ENCODE peak calls at places on chromosome 10, in four cellular contexts. One of them, this sample, is unnamed.

GRCh38 chr10:9786101-9786500 is 1231.6 kb upstream of the CELF2 start:
- DNase-seq in hepatocyte: no peak
- DNase-seq in PC-3: no peak
- DNase-seq in MM.1S: no peak
- DNase-seq in this sample: no peak

GRCh38 chr10:108787932-108788331 is 1135.4 kb downstream of the XPNPEP1 start:
- DNase-seq in hepatocyte: no peak
- DNase-seq in PC-3: peak; percentile 69
- DNase-seq in MM.1S: no peak
- DNase-seq in this sample: no peak

GRCh38 chr10:9149134-9149533 is 1094.6 kb downstream of the GATA3 start:
- DNase-seq in hepatocyte: no peak
- DNase-seq in PC-3: no peak
- DNase-seq in MM.1S: no peak
- DNase-seq in this sample: no peak

GRCh38 chr10:77004917-77005564 is 632.6 kb downstream of the KCNMA1 start:
- DNase-seq in hepatocyte: peak; percentile 66
- DNase-seq in PC-3: peak; percentile 99
- DNase-seq in MM.1S: peak; percentile 33
- DNase-seq in this sample: peak; percentile 81

GRCh38 chr10:30818854-30819253 is 189.3 kb upstream of the LYZL2 start:
- DNase-seq in hepatocyte: no peak
- DNase-seq in PC-3: no peak
- DNase-seq in MM.1S: no peak
- DNase-seq in this sample: no peak

GRCh38 chr10:121260383-121260782 is 337.9 kb downstream of the FGFR2 start:
- DNase-seq in hepatocyte: no peak
- DNase-seq in PC-3: peak; percentile 15
- DNase-seq in MM.1S: peak; percentile 48
- DNase-seq in this sample: no peak

GRCh38 chr10:92995509-92995908 is 65.1 kb upstream of the CYP26C1 start:
- DNase-seq in hepatocyte: no peak
- DNase-seq in PC-3: no peak
- DNase-seq in MM.1S: no peak
- DNase-seq in this sample: no peak

GRCh38 chr10:100993986-100994708 is 5.5 kb upstream of the LZTS2 start:
- DNase-seq in hepatocyte: peak; percentile 66
- DNase-seq in PC-3: peak; percentile 59
- DNase-seq in MM.1S: peak; percentile 5
- DNase-seq in this sample: peak; percentile 65

GRCh38 chr10:8508882-8509281 is 454.4 kb downstream of the GATA3 start:
- DNase-seq in hepatocyte: no peak
- DNase-seq in PC-3: no peak
- DNase-seq in MM.1S: no peak
- DNase-seq in this sample: no peak

GRCh38 chr10:125158528-125159485 is 1.6 kb downstream of the CTBP2 start:
- DNase-seq in hepatocyte: peak; percentile 65
- DNase-seq in PC-3: peak; percentile 44
- DNase-seq in MM.1S: no peak
- DNase-seq in this sample: peak; percentile 55

GRCh38 chr10:11153245-11153644 is 135.6 kb downstream of the CELF2 start:
- DNase-seq in hepatocyte: no peak
- DNase-seq in PC-3: no peak
- DNase-seq in MM.1S: no peak
- DNase-seq in this sample: no peak

GRCh38 chr10:30182191-30183075 is 123.0 kb upstream of the JCAD start:
- DNase-seq in hepatocyte: peak; percentile 81
- DNase-seq in PC-3: peak; percentile 88
- DNase-seq in MM.1S: no peak
- DNase-seq in this sample: no peak

GRCh38 chr10:78645053-78645787 is 423.5 kb upstream of the ZMIZ1 start:
- DNase-seq in hepatocyte: no peak
- DNase-seq in PC-3: no peak
- DNase-seq in MM.1S: no peak
- DNase-seq in this sample: no peak

GRCh38 chr10:124703778-124704427 is 40.3 kb downstream of the FAM53B start:
- DNase-seq in hepatocyte: no peak
- DNase-seq in PC-3: no peak
- DNase-seq in MM.1S: no peak
- DNase-seq in this sample: no peak

GRCh38 chr10:114681542-114681941 is 23.5 kb upstream of the ABLIM1 start:
- DNase-seq in hepatocyte: no peak
- DNase-seq in PC-3: peak; percentile 53
- DNase-seq in MM.1S: no peak
- DNase-seq in this sample: no peak

GRCh38 chr10:2898509-2898860 is 168.9 kb upstream of the PFKP start:
- DNase-seq in hepatocyte: no peak
- DNase-seq in PC-3: no peak
- DNase-seq in MM.1S: no peak
- DNase-seq in this sample: no peak

GRCh38 chr10:122149607-122150505 is 121.2 kb upstream of the BTBD16 start:
- DNase-seq in hepatocyte: no peak
- DNase-seq in PC-3: no peak
- DNase-seq in MM.1S: no peak
- DNase-seq in this sample: no peak

GRCh38 chr10:17113889-17114288 is 15.7 kb downstream of the CUBN start:
- DNase-seq in hepatocyte: peak; percentile 29
- DNase-seq in PC-3: no peak
- DNase-seq in MM.1S: no peak
- DNase-seq in this sample: no peak

DNA sequence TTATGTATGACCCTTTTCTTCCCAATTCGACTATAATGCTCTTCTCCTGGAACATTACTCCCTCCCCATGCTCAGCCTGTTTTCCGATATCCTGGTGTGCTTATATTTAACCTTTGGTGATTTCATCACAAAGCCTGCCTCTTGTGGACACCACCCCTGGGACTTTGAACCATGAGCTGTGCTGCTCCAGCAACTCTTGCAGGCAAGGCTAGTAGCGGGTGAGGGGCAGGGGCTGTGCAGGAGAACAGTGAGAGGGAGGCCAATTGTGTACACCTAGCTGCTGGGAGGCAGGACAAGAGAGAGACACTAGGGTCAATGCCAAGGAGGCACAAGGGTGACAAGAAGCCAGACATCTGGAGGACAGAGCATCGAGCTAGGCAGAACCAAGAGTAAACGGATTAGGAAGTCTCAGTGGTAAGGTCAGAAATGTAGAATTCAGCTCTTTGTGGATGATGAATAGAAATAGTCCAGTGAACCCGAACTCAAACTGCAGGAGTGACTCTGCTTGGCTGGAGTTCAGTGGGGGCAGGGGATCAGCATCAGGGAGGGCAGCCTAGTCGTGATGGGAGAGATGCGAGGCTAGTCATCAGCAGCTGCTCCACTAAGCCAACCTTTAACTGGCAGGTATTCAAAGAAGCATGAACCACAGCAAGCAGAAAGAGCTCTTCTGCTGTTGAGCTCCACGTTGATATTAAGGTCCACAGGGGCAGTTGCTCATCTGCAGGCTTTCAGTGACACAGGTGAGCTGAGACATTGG is 31.0 kb upstream of the MKI67 start:
- DNase-seq in hepatocyte: peak; percentile 80
- DNase-seq in PC-3: no peak
- DNase-seq in MM.1S: no peak
- DNase-seq in this sample: no peak
- TF ChIP-seq EZH2phosphoT487 in hepatocyte: no peak
- TF ChIP-seq EZH2phosphoT487 in PC-3: no peak
- TF ChIP-seq EZH2phosphoT487 in MM.1S: no peak
- TF ChIP-seq EZH2phosphoT487 in this sample: no peak

GRCh38 chr10:72540193-72540807 is 85.6 kb downstream of the MICU1 start:
- DNase-seq in hepatocyte: no peak
- DNase-seq in PC-3: no peak
- DNase-seq in MM.1S: peak; percentile 23
- DNase-seq in this sample: no peak

GRCh38 chr10:72545511-72545910 is 80.4 kb downstream of the MICU1 start:
- DNase-seq in hepatocyte: no peak
- DNase-seq in PC-3: no peak
- DNase-seq in MM.1S: no peak
- DNase-seq in this sample: no peak

GRCh38 chr10:72539137-72539536 is 86.7 kb downstream of the MICU1 start:
- DNase-seq in hepatocyte: no peak
- DNase-seq in PC-3: no peak
- DNase-seq in MM.1S: no peak
- DNase-seq in this sample: no peak

DNA sequence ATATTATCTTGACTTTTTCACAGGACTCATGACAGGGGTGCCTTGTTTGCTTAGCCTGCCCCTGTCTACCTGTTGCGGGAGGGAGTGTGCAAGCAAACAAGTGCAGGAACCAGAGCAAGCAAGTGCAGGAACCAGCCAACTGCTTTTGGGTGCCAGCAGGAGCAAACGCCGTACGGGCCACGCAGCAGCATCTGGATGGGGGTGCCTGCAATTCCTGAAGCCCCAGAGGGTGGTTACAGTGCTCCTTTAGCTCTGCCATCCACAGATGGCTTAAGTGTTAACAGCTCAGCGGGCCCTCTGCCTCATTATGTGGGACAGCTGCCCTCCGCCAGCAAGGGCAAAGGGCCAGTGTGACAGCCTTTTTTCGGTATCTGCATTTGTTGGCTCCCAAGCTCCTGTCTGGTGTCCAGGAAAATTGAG is 83.5 kb downstream of the MICU1 start:
- DNase-seq in hepatocyte: no peak
- DNase-seq in PC-3: no peak
- DNase-seq in MM.1S: no peak
- DNase-seq in this sample: no peak
- TF ChIP-seq EZH2phosphoT487 in hepatocyte: no peak
- TF ChIP-seq EZH2phosphoT487 in PC-3: no peak
- TF ChIP-seq EZH2phosphoT487 in MM.1S: no peak
- TF ChIP-seq EZH2phosphoT487 in this sample: no peak

GRCh38 chr10:71891437-71891836 is 40.4 kb upstream of the PSAP start:
- DNase-seq in hepatocyte: no peak
- DNase-seq in PC-3: no peak
- DNase-seq in MM.1S: no peak
- DNase-seq in this sample: no peak
- TF ChIP-seq EZH2phosphoT487 in hepatocyte: no peak
- TF ChIP-seq EZH2phosphoT487 in PC-3: no peak
- TF ChIP-seq EZH2phosphoT487 in MM.1S: no peak
- TF ChIP-seq EZH2phosphoT487 in this sample: no peak

GRCh38 chr10:36173364-36173763 is 531.3 kb upstream of the FZD8 start:
- DNase-seq in hepatocyte: no peak
- DNase-seq in PC-3: peak; percentile 100
- DNase-seq in MM.1S: no peak
- DNase-seq in this sample: no peak
- TF ChIP-seq EZH2phosphoT487 in hepatocyte: no peak
- TF ChIP-seq EZH2phosphoT487 in PC-3: no peak
- TF ChIP-seq EZH2phosphoT487 in MM.1S: no peak
- TF ChIP-seq EZH2phosphoT487 in this sample: no peak

GRCh38 chr10:131996508-131997365 is 15.0 kb upstream of the BNIP3 start:
- DNase-seq in hepatocyte: no peak
- DNase-seq in PC-3: no peak
- DNase-seq in MM.1S: no peak
- DNase-seq in this sample: no peak
- TF ChIP-seq EZH2phosphoT487 in hepatocyte: no peak
- TF ChIP-seq EZH2phosphoT487 in PC-3: no peak
- TF ChIP-seq EZH2phosphoT487 in MM.1S: no peak
- TF ChIP-seq EZH2phosphoT487 in this sample: no peak

DNA sequence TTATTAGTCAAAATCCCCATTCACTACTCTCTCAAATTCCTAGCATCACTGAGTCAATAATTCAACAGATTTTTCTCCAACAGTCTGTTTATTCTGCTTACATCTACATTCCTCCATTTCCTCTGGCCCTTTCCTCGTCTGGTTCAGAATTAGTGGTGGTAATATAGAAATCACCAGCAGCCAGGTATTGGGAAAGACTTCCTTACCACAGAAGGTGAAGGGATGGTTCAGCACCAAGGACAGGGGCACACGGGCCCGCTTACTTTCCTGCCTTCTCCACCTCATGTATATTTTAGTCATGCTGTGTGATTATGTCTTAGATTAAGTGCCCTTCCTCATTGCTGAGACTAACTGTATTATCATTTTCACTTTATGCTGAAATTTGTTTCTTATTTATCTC is 70.4 kb upstream of the APBB1IP start:
- DNase-seq in hepatocyte: peak; percentile 85
- DNase-seq in PC-3: peak; percentile 40
- DNase-seq in MM.1S: peak; percentile 44
- DNase-seq in this sample: peak; percentile 78
- TF ChIP-seq EZH2phosphoT487 in hepatocyte: no peak
- TF ChIP-seq EZH2phosphoT487 in PC-3: no peak
- TF ChIP-seq EZH2phosphoT487 in MM.1S: no peak
- TF ChIP-seq EZH2phosphoT487 in this sample: no peak

GRCh38 chr10:19638873-19639233 is 177.4 kb upstream of the PLXDC2 start:
- DNase-seq in hepatocyte: no peak
- DNase-seq in PC-3: no peak
- DNase-seq in MM.1S: no peak
- DNase-seq in this sample: no peak

GRCh38 chr10:19640864-19641263 is 175.4 kb upstream of the PLXDC2 start:
- DNase-seq in hepatocyte: no peak
- DNase-seq in PC-3: no peak
- DNase-seq in MM.1S: no peak
- DNase-seq in this sample: no peak

GRCh38 chr10:19634163-19634562 is 182.1 kb upstream of the PLXDC2 start:
- DNase-seq in hepatocyte: no peak
- DNase-seq in PC-3: no peak
- DNase-seq in MM.1S: no peak
- DNase-seq in this sample: no peak

GRCh38 chr10:19638173-19638872 is 177.9 kb upstream of the PLXDC2 start:
- DNase-seq in hepatocyte: peak; percentile 58
- DNase-seq in PC-3: peak; percentile 10
- DNase-seq in MM.1S: no peak
- DNase-seq in this sample: no peak
- TF ChIP-seq EZH2phosphoT487 in hepatocyte: no peak
- TF ChIP-seq EZH2phosphoT487 in PC-3: no peak
- TF ChIP-seq EZH2phosphoT487 in MM.1S: no peak
- TF ChIP-seq EZH2phosphoT487 in this sample: no peak

DNA sequence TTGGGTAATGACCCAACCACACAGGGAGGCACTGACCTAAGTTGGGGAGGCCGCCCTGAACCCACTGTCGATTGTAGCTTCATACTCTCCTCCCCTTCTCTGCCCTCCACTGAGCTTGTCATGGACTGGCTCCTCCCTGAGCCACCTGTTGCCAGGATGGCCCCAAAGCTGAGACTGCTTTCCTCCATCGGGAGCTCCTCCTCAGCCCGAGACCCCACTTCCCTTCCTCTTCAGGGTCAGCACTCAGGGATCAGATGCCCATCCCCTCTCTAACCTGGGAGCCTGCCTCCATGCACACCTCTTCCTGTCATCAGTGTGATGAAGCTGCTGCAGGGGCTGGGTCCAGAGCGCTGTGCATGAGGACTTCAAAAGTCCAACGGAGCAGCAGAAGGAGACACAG is 201.0 kb downstream of the WDR37 start:
- DNase-seq in hepatocyte: no peak
- DNase-seq in PC-3: no peak
- DNase-seq in MM.1S: no peak
- DNase-seq in this sample: no peak
- TF ChIP-seq EZH2phosphoT487 in hepatocyte: no peak
- TF ChIP-seq EZH2phosphoT487 in PC-3: no peak
- TF ChIP-seq EZH2phosphoT487 in MM.1S: no peak
- TF ChIP-seq EZH2phosphoT487 in this sample: no peak

GRCh38 chr10:35641430-35642015 is 573 bp downstream of the FZD8 start:
- DNase-seq in hepatocyte: peak; percentile 65
- DNase-seq in PC-3: no peak
- DNase-seq in MM.1S: peak; percentile 38
- DNase-seq in this sample: peak; percentile 76
- TF ChIP-seq EZH2phosphoT487 in hepatocyte: no peak
- TF ChIP-seq EZH2phosphoT487 in PC-3: no peak
- TF ChIP-seq EZH2phosphoT487 in MM.1S: no peak
- TF ChIP-seq EZH2phosphoT487 in this sample: no peak